ENCODE peak calls at places on chromosomes 2 and 18, in seven cellular contexts. Q, B, G, I, F, S and R are unnamed samples.

GRCh38 chr2:152050345-152050744 is 48.5 kb downstream of the CACNB4 start:
- DNase-seq in G (no peak), B (no peak), I (no peak), F (no peak), S (no peak), Q (no peak), R (no peak)

GRCh38 chr2:183229386-183229785 is 105.1 kb downstream of the NUP35 start:
- DNase-seq in Q (no peak), G (no peak), S (peak), B (no peak), I (no peak), F (no peak), R (no peak)

GRCh38 chr18:3983351-3983969 is 471.6 kb downstream of the DLGAP1 start:
- DNase-seq in F (peak), G (no peak), Q (no peak), I (no peak), B (no peak), S (peak), R (no peak)

GRCh38 chr2:120822908-120823307 is 87.2 kb downstream of the GLI2 start:
- DNase-seq in I (no peak), Q (no peak), F (no peak), B (no peak), S (no peak), G (no peak), R (no peak)

GRCh38 chr2:204157684-204158083 is 221.1 kb downstream of the ICOS start:
- DNase-seq in F (no peak), B (no peak), G (no peak), Q (no peak), I (no peak), S (no peak), R (no peak)

GRCh38 chr2:10985260-10985659 is 73.5 kb downstream of the KCNF1 start:
- DNase-seq in F (peak), B (no peak), Q (no peak), S (no peak), G (no peak), I (no peak), R (no peak)

GRCh38 chr2:181438298-181438697 is 18.9 kb upstream of the ITGA4 start:
- DNase-seq in F (no peak), B (peak), S (no peak), I (peak), Q (no peak), G (no peak), R (peak)

GRCh38 chr2:190460533-190460932 is 52.4 kb downstream of the MFSD6 start:
- DNase-seq in F (no peak), Q (no peak), S (no peak), B (no peak), I (no peak), G (no peak), R (no peak)

GRCh38 chr2:239193426-239193825 is 207.4 kb downstream of the HDAC4 start:
- DNase-seq in S (no peak), F (no peak), Q (no peak), G (no peak), I (no peak), B (no peak), R (no peak)

GRCh38 chr2:119478188-119479065 is 45.9 kb downstream of the SCTR start:
- DNase-seq in S (no peak), B (no peak), G (no peak), I (no peak), Q (no peak), F (no peak), R (no peak)

GRCh38 chr2:9378433-9379371 is 44.6 kb downstream of the ITGB1BP1 start:
- DNase-seq in B (no peak), I (no peak), Q (no peak), S (peak), G (no peak), F (peak), R (no peak)

GRCh38 chr2:117232305-117232704 is 582.2 kb upstream of the DDX18 start:
- DNase-seq in Q (no peak), S (no peak), B (no peak), I (no peak), G (no peak), F (no peak), R (no peak)

GRCh38 chr2:20940481-20940795 is 103.4 kb downstream of the APOB start:
- DNase-seq in S (no peak), B (no peak), G (no peak), I (no peak), Q (no peak), F (no peak), R (no peak)

GRCh38 chr2:174606336-174606735 is 8.7 kb upstream of the WIPF1 start:
- DNase-seq in F (peak), I (no peak), G (no peak), Q (peak), S (peak), B (no peak), R (peak)

GRCh38 chr18:45780568-45780967 is 44.9 kb upstream of the SIGLEC15 start:
- DNase-seq in B (no peak), I (no peak), S (peak), F (peak), G (no peak), Q (no peak), R (no peak)

GRCh38 chr18:5568416-5568815 is 24.6 kb upstream of the EPB41L3 start:
- DNase-seq in I (no peak), G (no peak), B (no peak), Q (no peak), S (no peak), F (no peak), R (no peak)

GRCh38 chr18:34048423-34048822 is 176.3 kb downstream of the NOL4 start:
- DNase-seq in I (no peak), F (no peak), B (no peak), S (no peak), G (no peak), Q (peak), R (peak)

GRCh38 chr2:10447300-10448207 is 573 bp downstream of the ODC1 start:
- DNase-seq in Q (peak), F (peak), B (no peak), I (peak), G (peak), S (peak), R (peak)

GRCh38 chr2:218259099-218259921 is 1.5 kb upstream of the GPBAR1 start:
- DNase-seq in G (no peak), S (peak), Q (peak), I (no peak), F (peak), B (no peak), R (no peak)

GRCh38 chr2:68206779-68207178 is 45.6 kb downstream of the PPP3R1 start:
- DNase-seq in F (no peak), G (no peak), S (no peak), I (no peak), B (no peak), Q (no peak), R (no peak)

GRCh38 chr18:49001111-49001510 is 50.3 kb upstream of the SMAD7 start:
- DNase-seq in B (no peak), S (no peak), F (no peak), Q (no peak), G (no peak), I (no peak), R (no peak)

GRCh38 chr2:8121826-8122505 is 559.9 kb upstream of the ID2 start:
- DNase-seq in S (peak), I (no peak), F (no peak), Q (no peak), G (no peak), B (no peak), R (no peak)

GRCh38 chr18:37452697-37453385 is 112.8 kb downstream of the CELF4 start:
- DNase-seq in S (no peak), Q (no peak), I (no peak), G (no peak), F (peak), B (no peak), R (no peak)

GRCh38 chr18:80232710-80233109 is 14.6 kb downstream of the PARD6G start:
- DNase-seq in B (no peak), S (no peak), F (no peak), Q (no peak), I (no peak), G (no peak), R (no peak)

GRCh38 chr2:30225131-30225762 is 6.1 kb upstream of the LBH start:
- DNase-seq in I (peak), G (no peak), Q (no peak), S (peak), F (peak), B (no peak), R (peak)

GRCh38 chr18:55477537-55478300 is 110.3 kb downstream of the TCF4 start:
- DNase-seq in S (peak), I (peak), G (peak), F (peak), Q (no peak), B (no peak), R (peak)

GRCh38 chr2:36362291-36362690 is 6.7 kb downstream of the CRIM1 start:
- DNase-seq in G (no peak), I (no peak), B (no peak), F (peak), S (peak), Q (no peak), R (no peak)

GRCh38 chr18:59669872-59670657 is 27.2 kb downstream of the CCBE1 start:
- DNase-seq in Q (no peak), B (no peak), S (peak), G (no peak), F (peak), I (no peak), R (no peak)

GRCh38 chr2:42197792-42198191 is 28.6 kb downstream of the EML4 start:
- DNase-seq in S (no peak), Q (no peak), I (no peak), G (no peak), B (no peak), F (no peak), R (no peak)

GRCh38 chr2:15527074-15527739 is 33.9 kb downstream of the NBAS start:
- DNase-seq in Q (no peak), G (no peak), S (no peak), B (no peak), I (no peak), F (no peak), R (peak)

GRCh38 chr2:15531095-15531854 is 29.9 kb downstream of the NBAS start:
- DNase-seq in Q (no peak), B (no peak), G (no peak), F (no peak), S (no peak), I (no peak), R (no peak)

GRCh38 chr2:15533860-15534480 is 27.2 kb downstream of the NBAS start:
- DNase-seq in G (no peak), I (no peak), S (no peak), Q (no peak), F (no peak), B (no peak), R (no peak)

GRCh38 chr2:15538792-15539191 is 22.3 kb downstream of the NBAS start:
- DNase-seq in B (no peak), F (no peak), I (no peak), Q (no peak), S (no peak), G (no peak), R (no peak)

DNA sequence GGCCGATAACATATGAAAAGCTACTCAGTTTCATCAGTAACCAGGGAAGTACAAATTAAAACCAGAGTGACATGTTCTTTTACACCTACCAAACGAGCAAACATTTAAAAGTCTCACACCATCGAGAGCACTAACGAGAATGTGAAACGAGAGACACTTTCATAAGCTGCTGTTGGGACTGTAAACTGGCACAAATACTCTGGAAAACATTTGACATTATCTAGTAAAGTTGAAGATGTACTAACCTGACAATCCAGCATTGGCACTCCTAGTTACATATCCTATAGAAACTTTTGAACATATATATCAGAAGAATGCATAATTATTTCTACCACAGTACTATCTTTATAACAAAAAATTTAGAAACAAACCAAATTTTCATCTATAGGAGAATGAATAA is 28.1 kb downstream of the NBAS start:
- DNase-seq in Q (no peak), G (no peak), I (no peak), B (no peak), F (no peak), S (no peak), R (no peak)
- H3K9ac ChIP-seq in Q (no peak), G (no peak), I (no peak), B (no peak), F (no peak), S (no peak), R (no peak)

GRCh38 chr18:62506495-62507143 is 16.2 kb upstream of the ZCCHC2 start:
- DNase-seq in G (no peak), Q (no peak), F (no peak), S (no peak), B (no peak), I (no peak), R (no peak)
- H3K9ac ChIP-seq in G (peak), Q (no peak), F (peak), S (no peak), B (no peak), I (no peak), R (peak)

DNA sequence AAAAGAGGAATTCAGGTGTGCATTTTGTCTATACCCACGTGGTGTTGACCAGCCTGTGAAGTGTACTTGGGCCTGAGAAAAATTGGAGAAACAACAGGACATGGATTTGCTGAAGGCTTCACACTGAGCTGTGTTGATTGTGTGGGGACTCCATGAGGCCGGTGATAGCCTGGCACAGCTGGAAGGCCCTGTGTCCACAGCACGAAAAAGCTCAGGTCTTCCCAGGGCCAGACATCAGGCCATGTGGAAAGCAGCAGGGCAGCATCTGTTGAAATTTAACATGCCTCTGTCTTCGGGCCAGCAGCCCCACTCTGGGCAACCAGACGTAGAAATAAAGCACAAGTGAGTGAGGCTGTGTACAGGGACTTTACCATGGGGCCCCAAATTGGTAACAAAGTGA is 84.1 kb downstream of the HS6ST1 start:
- DNase-seq in F (no peak), B (no peak), G (no peak), S (no peak), Q (peak), I (no peak), R (no peak)
- H3K9ac ChIP-seq in F (no peak), B (no peak), G (no peak), S (no peak), Q (no peak), I (no peak), R (no peak)

GRCh38 chr2:230877131-230877736 is 12.5 kb downstream of the ITM2C start:
- DNase-seq in G (no peak), B (no peak), I (no peak), F (no peak), Q (no peak), S (no peak), R (no peak)
- H3K9ac ChIP-seq in G (no peak), B (no peak), I (no peak), F (no peak), Q (no peak), S (no peak), R (peak)

GRCh38 chr2:66541646-66542045 is 106.7 kb downstream of the MEIS1 start:
- DNase-seq in B (no peak), Q (no peak), S (no peak), F (no peak), I (no peak), G (no peak), R (no peak)
- H3K9ac ChIP-seq in B (no peak), Q (no peak), S (no peak), F (no peak), I (no peak), G (no peak), R (no peak)

GRCh38 chr2:219273887-219274391 is 5.2 kb upstream of the DNAJB2 start:
- DNase-seq in F (no peak), S (no peak), I (no peak), Q (no peak), B (peak), G (no peak), R (no peak)
- H3K9ac ChIP-seq in F (no peak), S (peak), I (no peak), Q (peak), B (peak), G (no peak), R (no peak)

DNA sequence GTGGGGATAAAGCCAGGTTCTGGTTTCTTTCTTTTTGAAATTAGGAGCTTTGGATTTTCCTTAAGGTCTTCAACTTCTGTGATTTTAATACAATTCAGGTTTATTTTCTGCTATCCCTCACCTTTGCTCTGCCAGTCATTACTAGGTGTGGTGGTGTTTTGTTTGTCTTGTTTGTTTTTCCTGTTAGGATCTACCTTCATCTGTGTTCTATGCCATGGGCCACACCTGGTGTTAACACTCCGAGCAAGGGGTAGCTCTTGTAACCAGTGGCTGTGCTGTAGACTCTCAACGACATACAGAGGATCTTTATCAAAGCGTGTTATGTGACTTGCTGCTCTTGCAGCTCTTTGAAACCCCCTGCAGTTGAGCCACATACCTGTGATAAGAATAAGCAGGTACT is 38.6 kb downstream of the MGAT5 start:
- DNase-seq in B (no peak), S (no peak), G (no peak), I (no peak), Q (no peak), F (no peak), R (no peak)
- H3K9ac ChIP-seq in B (no peak), S (no peak), G (no peak), I (no peak), Q (no peak), F (no peak), R (no peak)

DNA sequence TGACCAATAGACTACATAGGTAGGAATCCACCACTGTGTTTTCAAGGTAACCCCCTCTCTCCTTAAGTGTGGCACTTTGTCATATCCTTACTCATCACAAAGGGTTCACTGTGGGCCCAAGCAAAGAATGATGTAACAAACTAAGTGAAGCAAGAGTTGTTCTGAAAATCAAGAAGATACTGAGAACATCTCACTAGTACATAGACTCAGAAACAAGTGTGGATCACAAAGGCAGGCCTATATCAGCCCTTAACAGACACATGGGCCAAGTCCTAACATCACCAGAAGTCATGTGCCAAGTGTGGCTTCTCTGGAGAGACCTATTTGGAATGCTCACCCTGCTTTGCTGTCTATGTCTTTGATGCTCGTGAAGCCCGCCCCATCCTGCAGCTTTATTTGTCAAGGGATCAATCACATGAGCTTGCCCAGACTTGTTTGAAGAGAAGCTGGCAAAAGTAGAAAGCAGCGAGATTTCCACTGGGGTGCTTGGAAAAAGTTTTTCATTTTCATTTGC is 131.2 kb upstream of the TTC39C start:
- DNase-seq in Q (no peak), I (no peak), G (no peak), F (no peak), S (peak), B (no peak), R (no peak)
- H3K9ac ChIP-seq in Q (no peak), I (no peak), G (no peak), F (no peak), S (no peak), B (no peak), R (no peak)

GRCh38 chr2:169979025-169979424 is 151.8 kb downstream of the UBR3 start:
- DNase-seq in S (peak), Q (no peak), G (no peak), I (no peak), F (peak), B (no peak), R (no peak)

GRCh38 chr2:169978402-169979017 is 151.3 kb downstream of the UBR3 start:
- DNase-seq in Q (no peak), B (no peak), G (no peak), I (no peak), S (no peak), F (no peak), R (no peak)

GRCh38 chr2:169980001-169980400 is 152.7 kb downstream of the UBR3 start:
- DNase-seq in B (no peak), F (no peak), G (no peak), Q (no peak), I (no peak), S (no peak), R (no peak)

GRCh38 chr2:169977510-169977909 is 150.3 kb downstream of the UBR3 start:
- DNase-seq in I (no peak), B (no peak), G (no peak), F (no peak), Q (no peak), S (no peak), R (no peak)

DNA sequence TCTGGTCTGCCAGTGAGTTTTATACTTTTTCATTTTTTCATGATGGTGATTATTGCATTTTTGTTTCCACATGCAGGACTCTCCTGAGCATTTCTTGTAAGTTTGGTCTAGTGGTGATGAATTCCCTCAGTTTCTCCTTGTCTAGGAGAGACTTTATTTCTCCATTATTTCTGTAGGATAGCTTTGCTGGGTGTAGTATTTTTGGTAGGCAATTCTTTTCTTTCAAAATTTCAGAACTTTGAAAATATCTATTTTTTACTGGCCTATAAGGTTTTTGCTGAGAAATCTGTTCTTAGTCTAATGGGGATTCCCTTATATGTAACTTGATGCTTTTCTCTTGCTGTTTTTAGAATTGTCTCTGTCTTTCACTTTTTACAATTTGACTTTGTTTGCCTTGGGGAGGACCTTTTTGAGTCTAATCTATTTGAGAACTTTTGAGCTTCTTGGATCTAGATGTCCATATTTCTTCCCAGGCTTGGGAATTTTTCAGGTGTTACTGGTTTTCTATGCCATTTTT is 149.1 kb downstream of the UBR3 start:
- DNase-seq in Q (no peak), G (no peak), S (no peak), B (no peak), F (no peak), I (no peak), R (no peak)
- H3K9ac ChIP-seq in Q (no peak), G (no peak), S (no peak), B (no peak), F (no peak), I (no peak), R (no peak)